ENCODE peak calls at places on chromosomes 11 and 22, in seven cellular contexts. One of them, this sample, is unnamed. For H3K36me3 and H3K4me1, the result is how much of the 10 kb centered on the place peaks cover.

GRCh38 chr11:76339217-76339616 is 41.7 kb downstream of the THAP12 start:
- DNase-seq in GM23338: no peak
- DNase-seq in upper lobe of left lung: no peak
- DNase-seq in heart right ventricle: peak
- DNase-seq in heart left ventricle: peak
- DNase-seq in CD8-positive, alpha-beta T cell: no peak
- DNase-seq in colonic mucosa: peak
- DNase-seq in this sample: no peak

GRCh38 chr11:110161061-110161460 is 67.9 kb downstream of the ZC3H12C start:
- DNase-seq in heart left ventricle: no peak
- DNase-seq in colonic mucosa: no peak
- DNase-seq in CD8-positive, alpha-beta T cell: no peak
- DNase-seq in GM23338: no peak
- DNase-seq in heart right ventricle: no peak
- DNase-seq in upper lobe of left lung: no peak
- DNase-seq in this sample: no peak

GRCh38 chr22:22684605-22685561 is 40.5 kb downstream of the GGTLC2 start:
- DNase-seq in CD8-positive, alpha-beta T cell: no peak
- DNase-seq in heart left ventricle: no peak
- DNase-seq in GM23338: peak
- DNase-seq in upper lobe of left lung: peak
- DNase-seq in colonic mucosa: peak
- DNase-seq in heart right ventricle: no peak
- DNase-seq in this sample: no peak

GRCh38 chr11:117420598-117420997 is 92.9 kb downstream of the CEP164 start:
- DNase-seq in upper lobe of left lung: no peak
- DNase-seq in heart left ventricle: no peak
- DNase-seq in CD8-positive, alpha-beta T cell: no peak
- DNase-seq in GM23338: no peak
- DNase-seq in heart right ventricle: no peak
- DNase-seq in colonic mucosa: no peak
- DNase-seq in this sample: no peak

GRCh38 chr11:35907648-35908431 is 36.0 kb upstream of the LDLRAD3 start:
- DNase-seq in GM23338: no peak
- DNase-seq in heart left ventricle: no peak
- DNase-seq in heart right ventricle: no peak
- DNase-seq in upper lobe of left lung: no peak
- DNase-seq in colonic mucosa: no peak
- DNase-seq in CD8-positive, alpha-beta T cell: no peak
- DNase-seq in this sample: no peak

GRCh38 chr22:47011131-47011854 is 248.8 kb downstream of the TBC1D22A start:
- DNase-seq in CD8-positive, alpha-beta T cell: no peak
- DNase-seq in upper lobe of left lung: no peak
- DNase-seq in heart right ventricle: no peak
- DNase-seq in colonic mucosa: no peak
- DNase-seq in GM23338: no peak
- DNase-seq in heart left ventricle: no peak
- DNase-seq in this sample: no peak

GRCh38 chr11:3002346-3002745 is 10.2 kb upstream of the NAP1L4 start:
- DNase-seq in upper lobe of left lung: no peak
- DNase-seq in colonic mucosa: no peak
- DNase-seq in CD8-positive, alpha-beta T cell: no peak
- DNase-seq in heart right ventricle: no peak
- DNase-seq in GM23338: no peak
- DNase-seq in heart left ventricle: no peak
- DNase-seq in this sample: no peak

GRCh38 chr11:116294630-116295029 is 478.2 kb downstream of the BUD13 start:
- DNase-seq in upper lobe of left lung: no peak
- DNase-seq in heart right ventricle: no peak
- DNase-seq in heart left ventricle: no peak
- DNase-seq in GM23338: no peak
- DNase-seq in colonic mucosa: no peak
- DNase-seq in CD8-positive, alpha-beta T cell: no peak
- DNase-seq in this sample: no peak

GRCh38 chr11:107453594-107454286 is 3.9 kb downstream of the CWF19L2 start:
- DNase-seq in heart right ventricle: no peak
- DNase-seq in heart left ventricle: no peak
- DNase-seq in upper lobe of left lung: peak
- DNase-seq in colonic mucosa: no peak
- DNase-seq in CD8-positive, alpha-beta T cell: no peak
- DNase-seq in GM23338: no peak
- DNase-seq in this sample: no peak

GRCh38 chr22:30314918-30315317 is 11.8 kb downstream of the TBC1D10A start:
- DNase-seq in colonic mucosa: no peak
- DNase-seq in heart left ventricle: no peak
- DNase-seq in upper lobe of left lung: no peak
- DNase-seq in GM23338: no peak
- DNase-seq in heart right ventricle: no peak
- DNase-seq in CD8-positive, alpha-beta T cell: peak
- DNase-seq in this sample: no peak

GRCh38 chr22:38953577-38954413 is 3.6 kb upstream of the APOBEC3A start:
- DNase-seq in CD8-positive, alpha-beta T cell: no peak
- DNase-seq in colonic mucosa: peak
- DNase-seq in GM23338: no peak
- DNase-seq in upper lobe of left lung: no peak
- DNase-seq in heart left ventricle: no peak
- DNase-seq in heart right ventricle: no peak
- DNase-seq in this sample: no peak

GRCh38 chr11:132590554-132590953 is 941.7 kb downstream of the OPCML start:
- DNase-seq in colonic mucosa: no peak
- DNase-seq in GM23338: no peak
- DNase-seq in heart right ventricle: no peak
- DNase-seq in upper lobe of left lung: no peak
- DNase-seq in CD8-positive, alpha-beta T cell: no peak
- DNase-seq in heart left ventricle: no peak
- DNase-seq in this sample: no peak

GRCh38 chr11:134485316-134485715 is 73.3 kb upstream of the B3GAT1 start:
- DNase-seq in heart left ventricle: no peak
- DNase-seq in colonic mucosa: no peak
- DNase-seq in upper lobe of left lung: no peak
- DNase-seq in GM23338: no peak
- DNase-seq in CD8-positive, alpha-beta T cell: no peak
- DNase-seq in heart right ventricle: no peak
- DNase-seq in this sample: no peak

GRCh38 chr22:39396797-39397195 is 2.8 kb upstream of the TAB1 start:
- DNase-seq in GM23338: no peak
- DNase-seq in colonic mucosa: no peak
- DNase-seq in upper lobe of left lung: no peak
- DNase-seq in heart left ventricle: no peak
- DNase-seq in heart right ventricle: no peak
- DNase-seq in CD8-positive, alpha-beta T cell: no peak
- DNase-seq in this sample: no peak

GRCh38 chr22:50705219-50705691 is 32.6 kb downstream of the SHANK3 start:
- DNase-seq in colonic mucosa: no peak
- DNase-seq in heart left ventricle: peak
- DNase-seq in GM23338: peak
- DNase-seq in upper lobe of left lung: no peak
- DNase-seq in CD8-positive, alpha-beta T cell: no peak
- DNase-seq in heart right ventricle: peak
- DNase-seq in this sample: no peak

GRCh38 chr22:26756675-26757293 is 99.4 kb downstream of the MIAT start:
- DNase-seq in heart right ventricle: peak
- DNase-seq in upper lobe of left lung: peak
- DNase-seq in colonic mucosa: peak
- DNase-seq in GM23338: peak
- DNase-seq in CD8-positive, alpha-beta T cell: peak
- DNase-seq in heart left ventricle: peak
- DNase-seq in this sample: peak

GRCh38 chr11:9787981-9788521 is 124.2 kb downstream of the SWAP70 start:
- DNase-seq in colonic mucosa: no peak
- DNase-seq in upper lobe of left lung: no peak
- DNase-seq in heart right ventricle: no peak
- DNase-seq in CD8-positive, alpha-beta T cell: no peak
- DNase-seq in GM23338: no peak
- DNase-seq in heart left ventricle: no peak
- DNase-seq in this sample: no peak

DNA sequence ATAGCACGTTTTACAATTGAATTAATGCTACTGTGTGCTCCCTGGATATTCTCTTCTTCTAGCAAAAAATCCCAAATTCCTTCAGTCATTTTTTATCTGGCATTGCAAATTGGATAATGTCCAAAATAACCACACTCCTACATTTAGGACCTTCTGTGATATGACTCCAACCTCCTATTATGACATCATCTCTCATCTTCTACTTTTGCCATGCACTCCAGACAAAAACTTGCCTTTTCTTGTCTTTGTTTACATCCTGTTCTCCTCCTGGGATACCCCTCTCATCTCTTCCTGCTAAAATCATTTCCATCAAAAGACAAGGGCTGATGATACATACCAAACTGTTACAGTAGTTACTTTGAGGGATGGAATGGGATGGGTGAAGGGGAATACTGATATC is 20.6 kb upstream of the TMEM218 start:
- DNase-seq in colonic mucosa: no peak
- DNase-seq in CD8-positive, alpha-beta T cell: no peak
- DNase-seq in GM23338: no peak
- DNase-seq in heart left ventricle: no peak
- DNase-seq in upper lobe of left lung: no peak
- DNase-seq in heart right ventricle: no peak
- DNase-seq in this sample: no peak
- H3K36me3 ChIP-seq in colonic mucosa: under half
- H3K36me3 ChIP-seq in CD8-positive, alpha-beta T cell: under half
- H3K36me3 ChIP-seq in GM23338: under half
- H3K36me3 ChIP-seq in heart left ventricle: under half
- H3K36me3 ChIP-seq in upper lobe of left lung: under half
- H3K36me3 ChIP-seq in heart right ventricle: under half
- H3K36me3 ChIP-seq in this sample: under half

DNA sequence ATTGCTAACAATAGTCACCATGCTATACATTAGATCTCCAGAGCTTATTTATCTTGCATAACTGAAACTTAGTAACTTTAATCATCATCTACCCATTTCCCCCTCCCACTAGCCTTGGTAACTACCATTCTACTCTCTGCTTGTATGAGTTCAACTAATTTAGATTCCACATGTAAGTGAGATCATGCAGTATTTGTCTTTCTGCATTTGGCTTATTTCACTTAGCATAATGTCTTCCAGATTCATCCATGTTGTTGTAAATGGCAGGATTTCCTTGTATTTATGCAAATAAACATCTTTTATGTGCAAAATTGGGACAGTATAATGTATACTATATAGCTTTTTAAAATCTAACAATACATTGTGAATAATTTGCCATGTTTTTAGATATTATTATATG is 66.0 kb upstream of the ZBED5 start:
- DNase-seq in GM23338: no peak
- DNase-seq in heart left ventricle: no peak
- DNase-seq in colonic mucosa: no peak
- DNase-seq in heart right ventricle: no peak
- DNase-seq in upper lobe of left lung: no peak
- DNase-seq in CD8-positive, alpha-beta T cell: no peak
- DNase-seq in this sample: no peak
- H3K4me3 ChIP-seq in GM23338: no peak
- H3K4me3 ChIP-seq in heart left ventricle: no peak
- H3K4me3 ChIP-seq in colonic mucosa: no peak
- H3K4me3 ChIP-seq in heart right ventricle: no peak
- H3K4me3 ChIP-seq in upper lobe of left lung: no peak
- H3K4me3 ChIP-seq in CD8-positive, alpha-beta T cell: no peak
- H3K4me3 ChIP-seq in this sample: no peak

GRCh38 chr22:37032134-37032534 is 12.6 kb downstream of the MPST start:
- DNase-seq in colonic mucosa: no peak
- DNase-seq in heart right ventricle: no peak
- DNase-seq in CD8-positive, alpha-beta T cell: no peak
- DNase-seq in GM23338: no peak
- DNase-seq in upper lobe of left lung: no peak
- DNase-seq in heart left ventricle: no peak
- DNase-seq in this sample: no peak
- H3K4me1 ChIP-seq in colonic mucosa: under half
- H3K4me1 ChIP-seq in heart right ventricle: under half
- H3K4me1 ChIP-seq in CD8-positive, alpha-beta T cell: under half
- H3K4me1 ChIP-seq in GM23338: under half
- H3K4me1 ChIP-seq in upper lobe of left lung: under half
- H3K4me1 ChIP-seq in heart left ventricle: under half
- H3K4me1 ChIP-seq in this sample: under half

GRCh38 chr11:70415176-70415575 is 16.8 kb downstream of the CTTN start:
- DNase-seq in colonic mucosa: no peak
- DNase-seq in GM23338: no peak
- DNase-seq in heart right ventricle: no peak
- DNase-seq in heart left ventricle: no peak
- DNase-seq in upper lobe of left lung: no peak
- DNase-seq in CD8-positive, alpha-beta T cell: no peak
- DNase-seq in this sample: no peak
- H3K36me3 ChIP-seq in colonic mucosa: under half
- H3K36me3 ChIP-seq in GM23338: half or more
- H3K36me3 ChIP-seq in heart right ventricle: under half
- H3K36me3 ChIP-seq in heart left ventricle: half or more
- H3K36me3 ChIP-seq in upper lobe of left lung: half or more
- H3K36me3 ChIP-seq in CD8-positive, alpha-beta T cell: under half
- H3K36me3 ChIP-seq in this sample: under half

GRCh38 chr11:114301088-114301487 is 4.9 kb downstream of the NNMT start:
- DNase-seq in heart left ventricle: no peak
- DNase-seq in upper lobe of left lung: no peak
- DNase-seq in heart right ventricle: no peak
- DNase-seq in CD8-positive, alpha-beta T cell: no peak
- DNase-seq in colonic mucosa: no peak
- DNase-seq in GM23338: no peak
- DNase-seq in this sample: no peak
- H3K4me3 ChIP-seq in heart left ventricle: peak
- H3K4me3 ChIP-seq in upper lobe of left lung: no peak
- H3K4me3 ChIP-seq in heart right ventricle: no peak
- H3K4me3 ChIP-seq in CD8-positive, alpha-beta T cell: no peak
- H3K4me3 ChIP-seq in colonic mucosa: no peak
- H3K4me3 ChIP-seq in GM23338: no peak
- H3K4me3 ChIP-seq in this sample: no peak

DNA sequence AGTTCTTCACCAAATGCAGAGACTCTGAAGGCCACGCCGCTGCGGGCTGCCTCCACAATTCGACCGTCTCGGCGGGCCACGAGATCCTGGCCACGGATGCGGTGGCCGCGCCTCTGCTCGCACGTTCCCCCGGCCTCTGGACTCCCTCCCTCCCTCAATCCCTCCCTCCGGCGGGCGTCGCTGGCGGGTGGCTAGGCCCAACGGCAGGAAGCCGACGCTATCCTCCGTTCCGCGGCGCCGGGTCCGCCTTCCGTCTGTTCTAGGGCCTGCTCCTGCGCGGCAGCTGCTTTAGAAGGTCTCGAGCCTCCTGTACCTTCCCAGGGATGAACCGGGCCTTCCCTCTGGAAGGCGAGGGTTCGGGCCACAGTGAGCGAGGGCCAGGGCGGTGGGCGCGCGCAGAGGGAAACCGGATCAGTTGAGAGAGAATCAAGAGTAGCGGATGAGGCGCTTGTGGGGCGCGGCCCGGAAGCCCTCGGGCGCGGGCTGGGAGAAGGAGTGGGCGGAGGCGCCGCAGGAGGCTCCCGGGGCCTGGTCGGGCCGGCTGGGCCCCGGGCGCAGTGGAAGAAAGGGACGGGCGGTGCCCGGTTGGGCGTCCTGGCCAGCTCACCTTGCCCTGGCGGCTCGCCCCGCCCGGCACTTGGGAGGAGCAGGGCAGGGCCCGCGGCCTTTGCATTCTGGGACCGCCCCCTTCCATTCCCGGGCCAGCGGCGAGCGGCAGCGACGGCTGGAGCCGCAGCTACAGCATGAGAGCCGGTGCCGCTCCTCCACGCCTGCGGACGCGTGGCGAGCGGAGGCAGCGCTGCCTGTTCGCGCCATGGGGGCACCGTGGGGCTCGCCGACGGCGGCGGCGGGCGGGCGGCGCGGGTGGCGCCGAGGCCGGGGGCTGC is at the start of gene FUT4:
- DNase-seq in heart right ventricle: peak
- DNase-seq in GM23338: peak
- DNase-seq in heart left ventricle: peak
- DNase-seq in upper lobe of left lung: peak
- DNase-seq in CD8-positive, alpha-beta T cell: peak
- DNase-seq in colonic mucosa: peak
- DNase-seq in this sample: peak
- H3K4me1 ChIP-seq in heart right ventricle: under half
- H3K4me1 ChIP-seq in GM23338: under half
- H3K4me1 ChIP-seq in heart left ventricle: half or more
- H3K4me1 ChIP-seq in upper lobe of left lung: under half
- H3K4me1 ChIP-seq in CD8-positive, alpha-beta T cell: under half
- H3K4me1 ChIP-seq in colonic mucosa: under half
- H3K4me1 ChIP-seq in this sample: under half